ENCODE peak calls at places on chromosomes 1 and 21, in nine cellular contexts. N is upper lobe of left lung, R is suprapubic skin, L is spleen, M is GM12892, H is SK-N-SH, T is SK-N-MC, K is GM23338, Y is transverse colon. W is an unnamed sample.
A peak's percentile ranks its signal among the peaks of the same experiment; 100 is the strongest.

GRCh38 chr1:153597206-153597605 is 15.7 kb downstream of the S100A16 start:
- DNase-seq in Y (peak; percentile 22), K (no peak), R (no peak), N (no peak), T (no peak), L (peak; percentile 29), M (no peak), H (no peak), W (no peak)

GRCh38 chr1:246680180-246680579 is 44.0 kb upstream of the SCCPDH start:
- DNase-seq in K (no peak), N (no peak), H (no peak), Y (no peak), R (no peak), T (no peak), L (no peak), M (no peak), W (no peak)

GRCh38 chr1:85707267-85707989 is 805 bp downstream of the ZNHIT6 start:
- DNase-seq in H (no peak), N (no peak), K (no peak), L (no peak), M (no peak), T (no peak), R (no peak), Y (no peak), W (no peak)

GRCh38 chr1:216815239-216815955 is 92.2 kb upstream of the ESRRG start:
- DNase-seq in H (no peak), T (no peak), Y (no peak), N (no peak), R (peak; percentile 57), M (no peak), K (peak; percentile 27), L (no peak), W (no peak)

GRCh38 chr1:26015358-26015757 is 6.2 kb upstream of the EXTL1 start:
- DNase-seq in N (peak; percentile 94), L (peak; percentile 44), H (no peak), M (no peak), K (no peak), Y (peak; percentile 44), R (no peak), T (no peak), W (no peak)

GRCh38 chr1:2141025-2141424 is 53.5 kb downstream of the FAAP20 start:
- DNase-seq in L (no peak), M (no peak), Y (no peak), T (no peak), R (no peak), K (no peak), H (no peak), N (no peak), W (no peak)

GRCh38 chr1:117815926-117816325 is 113.5 kb downstream of the GDAP2 start:
- DNase-seq in H (no peak), T (no peak), K (peak; percentile 31), M (no peak), N (no peak), L (no peak), Y (no peak), R (no peak), W (no peak)

GRCh38 chr1:107132780-107133179 is 8.1 kb upstream of the NTNG1 start:
- DNase-seq in L (no peak), K (no peak), R (no peak), T (no peak), N (no peak), H (no peak), Y (no peak), M (no peak), W (no peak)

GRCh38 chr1:90262791-90263190 is 267.9 kb downstream of the ZNF326 start:
- DNase-seq in N (no peak), L (no peak), H (no peak), M (no peak), R (no peak), T (no peak), Y (no peak), K (no peak), W (no peak)

GRCh38 chr1:33821291-33821690 is 42.6 kb upstream of the HMGB4 start:
- DNase-seq in Y (no peak), R (no peak), K (no peak), N (no peak), M (no peak), H (no peak), T (no peak), L (peak; percentile 34), W (no peak)

GRCh38 chr1:87914396-87914795 is 585.7 kb downstream of the LMO4 start:
- DNase-seq in H (no peak), N (no peak), R (no peak), T (no peak), M (no peak), L (no peak), Y (no peak), K (no peak), W (no peak)

GRCh38 chr1:213124590-213124989 is 73.5 kb downstream of the RPS6KC1 start:
- DNase-seq in L (no peak), T (no peak), M (no peak), K (no peak), H (no peak), Y (no peak), N (no peak), R (no peak), W (no peak)
- TF ChIP-seq POLR2AphosphoS5 in L (no peak), T (no peak), M (no peak), K (no peak), H (no peak), Y (no peak), N (no peak), R (no peak), W (no peak)

GRCh38 chr1:176989754-176990153 is 174.8 kb downstream of the ASTN1 start:
- DNase-seq in L (no peak), M (no peak), Y (no peak), R (no peak), T (no peak), N (no peak), K (no peak), H (no peak), W (no peak)

GRCh38 chr1:176987016-176987415 is 177.5 kb downstream of the ASTN1 start:
- DNase-seq in N (no peak), T (no peak), H (no peak), M (no peak), Y (no peak), K (no peak), R (no peak), L (no peak), W (no peak)

GRCh38 chr1:176989023-176989422 is 175.5 kb downstream of the ASTN1 start:
- DNase-seq in N (no peak), T (no peak), K (no peak), R (no peak), Y (no peak), M (no peak), H (no peak), L (no peak), W (no peak)

GRCh38 chr1:176983786-176984185 is 180.7 kb downstream of the ASTN1 start:
- DNase-seq in M (no peak), T (no peak), Y (no peak), H (no peak), K (no peak), L (no peak), R (no peak), N (no peak), W (no peak)
- TF ChIP-seq POLR2AphosphoS5 in M (no peak), T (no peak), Y (no peak), H (no peak), K (no peak), L (no peak), R (no peak), N (no peak), W (no peak)

DNA sequence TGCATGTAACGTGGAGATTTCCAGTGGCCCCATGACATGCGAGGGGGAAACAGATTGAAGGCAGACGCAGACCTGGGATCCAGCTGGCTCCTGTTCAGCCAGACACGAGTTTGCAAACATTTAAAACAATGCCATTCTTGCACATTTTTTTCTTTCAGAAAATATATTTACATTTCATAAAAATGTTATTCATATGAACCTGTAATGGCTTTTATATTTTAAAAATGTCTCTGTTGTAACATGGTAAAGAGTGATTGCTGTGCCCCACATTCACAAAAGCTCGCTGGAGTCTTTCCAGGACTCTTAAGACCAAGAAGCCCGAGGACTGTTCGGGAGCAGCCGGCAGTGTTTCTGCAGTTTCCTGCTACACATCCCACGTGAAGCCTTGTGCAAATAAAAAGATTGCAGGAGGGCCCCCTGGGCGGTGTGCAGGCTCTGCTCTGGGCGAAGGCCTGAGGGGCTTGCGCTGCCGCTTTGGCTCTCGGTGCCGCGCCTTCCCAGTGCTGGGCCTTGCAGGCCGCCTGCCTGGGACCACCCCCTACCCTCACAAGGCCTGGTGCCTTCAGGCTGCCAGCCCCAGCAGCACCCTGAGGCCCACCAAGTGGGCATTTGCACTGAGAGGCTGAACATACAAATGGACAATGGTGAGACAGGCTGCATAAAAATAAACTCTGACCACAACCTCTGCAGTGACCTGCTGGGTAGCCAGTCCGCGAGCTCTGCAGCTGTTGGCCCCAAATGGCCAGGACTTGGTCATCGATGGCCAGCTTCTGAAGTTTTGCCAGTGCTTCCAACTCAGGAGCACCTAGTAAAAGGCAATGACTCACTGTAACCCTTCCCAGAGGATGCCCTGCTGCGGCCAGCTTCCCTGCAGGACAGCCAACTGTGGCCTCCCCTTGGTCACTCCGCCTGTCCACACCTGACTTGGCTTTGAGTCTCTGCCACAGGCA is 185.1 kb downstream of the DYRK1A start:
- DNase-seq in K (no peak), N (peak; percentile 75), Y (no peak), M (no peak), H (no peak), T (peak; percentile 61), R (peak; percentile 42), L (no peak), W (no peak)
- TF ChIP-seq POLR2AphosphoS5 in K (no peak), N (no peak), Y (no peak), M (no peak), H (no peak), T (no peak), R (no peak), L (no peak), W (no peak)

GRCh38 chr1:116131866-116132605 is 20.8 kb downstream of the MAB21L3 start:
- DNase-seq in T (no peak), K (no peak), R (no peak), M (no peak), H (no peak), L (no peak), Y (no peak), N (no peak), W (no peak)
- TF ChIP-seq POLR2AphosphoS5 in T (no peak), K (no peak), R (no peak), M (no peak), H (no peak), L (no peak), Y (no peak), N (no peak), W (no peak)

GRCh38 chr1:9561429-9561828 is 22.2 kb downstream of the SLC25A33 start:
- DNase-seq in R (no peak), K (no peak), H (peak; percentile 30), M (no peak), T (peak; percentile 100), Y (peak; percentile 45), N (peak; percentile 71), L (no peak), W (no peak)
- TF ChIP-seq POLR2AphosphoS5 in R (no peak), K (no peak), H (no peak), M (no peak), T (peak; percentile 58), Y (no peak), N (peak; percentile 35), L (no peak), W (no peak)

W was measured in GM12891.